ENCODE peak calls at places on chromosomes 4 and X, in six cellular contexts. O is kidney tubule cell; E is coronary artery; Z is activated naive CD4-positive, alpha-beta T cell treated with anti-CD3 and anti-CD28 coated beads, Interleukin-2, amount 50 U/mL, for 72 hours; C is iris pigment epithelial cell; D is fibroblast of gingiva. A is an unnamed sample.

GRCh38 chr4:82661601-82662000 is 99.8 kb upstream of the TMEM150C start:
- DNase-seq in E (no peak), O (no peak), D (no peak), C (no peak), Z (no peak), A (no peak)

GRCh38 chrX:32137525-32137924 is 1065.7 kb upstream of the FTHL17 start:
- DNase-seq in E (no peak), Z (no peak), C (peak), O (no peak), D (no peak), A (no peak)

GRCh38 chrX:31126205-31126604 is 54.4 kb upstream of the FTHL17 start:
- DNase-seq in O (peak), Z (no peak), D (peak), E (no peak), C (peak), A (no peak)

GRCh38 chr4:149676076-149676475 is 139.6 kb downstream of the IQCM start:
- DNase-seq in C (no peak), Z (no peak), E (no peak), D (no peak), O (no peak), A (no peak)

GRCh38 chr4:1401409-1402020 is 4.7 kb downstream of the NKX1-1 start:
- DNase-seq in D (no peak), Z (peak), E (peak), O (no peak), C (no peak), A (no peak)

GRCh38 chrX:54640721-54641120 is 110.7 kb downstream of the GNL3L start:
- DNase-seq in D (peak), C (peak), Z (no peak), O (no peak), E (no peak), A (no peak)

GRCh38 chrX:5726246-5726645 is 502.4 kb downstream of the NLGN4X start:
- DNase-seq in E (no peak), Z (no peak), O (no peak), C (no peak), D (no peak), A (no peak)

GRCh38 chr4:67725981-67726380 is 25.0 kb upstream of the UBA6 start:
- DNase-seq in E (no peak), O (peak), C (peak), Z (no peak), D (no peak), A (no peak)

GRCh38 chrX:134010690-134011089 is 25.3 kb upstream of the GPC3 start:
- DNase-seq in D (no peak), O (no peak), E (no peak), Z (no peak), C (no peak), A (no peak)

GRCh38 chrX:106999002-106999975 is 723 bp downstream of the MORC4 start:
- DNase-seq in E (no peak), Z (peak), D (peak), O (peak), C (peak), A (peak)

GRCh38 chrX:15202458-15203177 is 67.3 kb downstream of the ASB9 start:
- DNase-seq in Z (no peak), E (no peak), O (peak), D (no peak), C (peak), A (no peak)

GRCh38 chrX:44765556-44765955 is 78.3 kb upstream of the DUSP21 start:
- DNase-seq in O (no peak), Z (no peak), D (no peak), E (no peak), C (peak), A (no peak)

GRCh38 chrX:118420462-118420861 is 74.6 kb downstream of the WDR44 start:
- DNase-seq in C (peak), Z (no peak), D (peak), O (peak), E (no peak), A (no peak)

GRCh38 chrX:151870603-151871002 is 42.1 kb upstream of the MAGEA4 start:
- DNase-seq in E (no peak), O (peak), C (peak), Z (no peak), D (peak), A (no peak)

GRCh38 chrX:111869639-111870034 is 6.3 kb upstream of the TRPC5OS start:
- DNase-seq in Z (no peak), O (peak), E (no peak), D (peak), C (peak), A (no peak)

GRCh38 chr4:172740434-172740833 is 428.2 kb upstream of the GALNT7 start:
- DNase-seq in Z (no peak), C (no peak), O (peak), D (no peak), E (no peak), A (no peak)

GRCh38 chr4:101967697-101968346 is 177.3 kb downstream of the BANK1 start:
- DNase-seq in O (no peak), E (no peak), D (peak), C (no peak), Z (no peak), A (no peak)

GRCh38 chrX:67426946-67427345 is 116.9 kb upstream of the AR start:
- DNase-seq in O (no peak), D (no peak), E (no peak), C (no peak), Z (no peak), A (no peak)

GRCh38 chrX:1398431-1399340 is 6.8 kb upstream of the SLC25A6 start:
- DNase-seq in C (no peak), D (no peak), E (no peak), O (no peak), Z (peak), A (no peak)

GRCh38 chrX:16160729-16161128 is 6.6 kb upstream of the MAGEB17 start:
- DNase-seq in O (peak), C (peak), E (no peak), D (peak), Z (no peak), A (no peak)

GRCh38 chrX:45517090-45517973 is 316.7 kb upstream of the DIPK2B start:
- DNase-seq in Z (no peak), O (peak), E (no peak), D (peak), C (peak), A (no peak)

GRCh38 chr4:147901886-147902285 is 170.0 kb downstream of the ARHGAP10 start:
- DNase-seq in C (peak), E (no peak), D (peak), O (no peak), Z (no peak), A (no peak)

GRCh38 chrX:120235284-120235683 is 15.3 kb upstream of the ZBTB33 start:
- DNase-seq in C (no peak), E (no peak), O (no peak), Z (no peak), D (no peak), A (no peak)

GRCh38 chr4:81577392-81577791 is 105.7 kb upstream of the RASGEF1B start:
- DNase-seq in Z (no peak), O (peak), E (no peak), D (no peak), C (no peak), A (no peak)

GRCh38 chrX:69555396-69556023 is 51.4 kb downstream of the NALF2 start:
- DNase-seq in O (no peak), D (no peak), E (no peak), C (no peak), Z (no peak), A (no peak)

GRCh38 chr4:56674984-56675383 is 6.1 kb downstream of the HOPX start:
- DNase-seq in C (no peak), Z (no peak), O (no peak), D (peak), E (no peak), A (no peak)

GRCh38 chr4:147582386-147583077 is 34.7 kb upstream of the TMEM184C start:
- DNase-seq in E (no peak), Z (no peak), D (no peak), O (peak), C (peak), A (no peak)

GRCh38 chrX:21993265-21993664 is 38.9 kb upstream of the PHEX start:
- DNase-seq in E (no peak), C (no peak), O (no peak), D (no peak), Z (no peak), A (no peak)

GRCh38 chrX:11757397-11757728 is 674 bp upstream of the MSL3 start:
- DNase-seq in Z (no peak), O (no peak), E (no peak), D (no peak), C (no peak), A (no peak)

GRCh38 chrX:86981326-86981890 is 536.2 kb upstream of the KLHL4 start:
- DNase-seq in E (no peak), O (no peak), Z (no peak), D (no peak), C (no peak), A (no peak)

GRCh38 chr4:120870279-120870673 is 52.2 kb downstream of the PRDM5 start:
- DNase-seq in O (no peak), E (no peak), D (no peak), Z (no peak), C (no peak), A (no peak)

GRCh38 chrX:17553451-17553850 is 178.5 kb downstream of the NHS start:
- DNase-seq in Z (no peak), D (peak), O (peak), E (no peak), C (peak), A (no peak)

GRCh38 chrX:40082447-40083119 is 15.2 kb downstream of the BCOR start:
- DNase-seq in O (no peak), D (no peak), E (no peak), C (no peak), Z (no peak), A (no peak)

GRCh38 chr4:183099537-183100297 is 660 bp downstream of the WWC2 start:
- DNase-seq in E (peak), O (peak), Z (peak), C (peak), D (no peak), A (no peak)

GRCh38 chrX:45668686-45669443 is 468.2 kb upstream of the DIPK2B start:
- DNase-seq in O (peak), E (no peak), Z (no peak), D (peak), C (peak), A (no peak)

GRCh38 chrX:100648601-100649417 is 4.8 kb downstream of the SRPX2 start:
- DNase-seq in E (no peak), C (peak), O (peak), Z (no peak), D (peak), A (no peak)

GRCh38 chr4:107809236-107809635 is 15.5 kb upstream of the SGMS2 start:
- DNase-seq in O (no peak), D (no peak), E (no peak), Z (no peak), C (no peak), A (no peak)

GRCh38 chr4:154124539-154125255 is 335.8 kb upstream of the SFRP2 start:
- DNase-seq in E (no peak), C (peak), O (peak), D (peak), Z (no peak), A (no peak)

GRCh38 chrX:46588263-46588662 is 14.7 kb downstream of the CHST7 start:
- DNase-seq in C (peak), O (peak), Z (no peak), D (peak), E (no peak), A (peak)

GRCh38 chrX:108268434-108269080 is 169.7 kb downstream of the COL4A6 start:
- DNase-seq in O (peak), D (no peak), C (no peak), E (no peak), Z (no peak), A (no peak)